ENCODE peak calls at places on chromosome 21, in nine cellular contexts. G, N, T, B, W, D, S, M and L are unnamed samples.

GRCh38 chr21:34795152-34796141 is 126.7 kb downstream of the CLIC6 start:
- DNase-seq in B (peak), T (no peak), N (peak), M (no peak), W (peak), S (no peak), D (no peak), G (peak), L (peak)

GRCh38 chr21:35172231-35172630 is 123.1 kb upstream of the RUNX1 start:
- DNase-seq in S (no peak), M (no peak), W (no peak), N (no peak), D (no peak), G (no peak), T (no peak), B (no peak), L (no peak)

GRCh38 chr21:38472709-38473108 is 25.6 kb downstream of the ERG start:
- DNase-seq in W (no peak), S (no peak), B (no peak), D (no peak), T (no peak), M (no peak), N (no peak), G (no peak), L (no peak)

GRCh38 chr21:15627823-15628222 is 102.0 kb upstream of the USP25 start:
- DNase-seq in B (no peak), D (no peak), W (no peak), S (no peak), M (no peak), G (no peak), T (no peak), N (no peak), L (no peak)

GRCh38 chr21:14482165-14482564 is 64.0 kb downstream of the SAMSN1 start:
- DNase-seq in D (no peak), G (no peak), B (no peak), S (no peak), T (no peak), W (no peak), N (no peak), M (no peak), L (no peak)

GRCh38 chr21:28937737-28938136 is 54.9 kb downstream of the LTN1 start:
- DNase-seq in W (no peak), N (no peak), B (no peak), D (no peak), T (no peak), S (no peak), M (no peak), G (no peak), L (no peak)

GRCh38 chr21:32472890-32473765 is 60.6 kb downstream of the EVA1C start:
- DNase-seq in G (no peak), N (no peak), W (no peak), D (no peak), T (no peak), B (no peak), M (no peak), S (no peak), L (no peak)

GRCh38 chr21:42164064-42164789 is 54.7 kb upstream of the ABCG1 start:
- DNase-seq in G (peak), W (no peak), D (no peak), N (peak), M (peak), S (no peak), T (no peak), B (peak), L (no peak)

GRCh38 chr21:27476696-27477095 is 509.8 kb upstream of the ADAMTS5 start:
- DNase-seq in N (no peak), M (no peak), B (no peak), D (peak), G (peak), S (no peak), W (no peak), T (no peak), L (peak)

GRCh38 chr21:28333455-28334108 is 659.1 kb downstream of the LTN1 start:
- DNase-seq in D (no peak), G (peak), M (no peak), N (no peak), S (no peak), T (no peak), W (no peak), B (no peak), L (peak)

GRCh38 chr21:39037807-39038405 is 145.3 kb downstream of the PSMG1 start:
- DNase-seq in W (no peak), D (no peak), S (no peak), G (peak), N (no peak), B (no peak), M (peak), T (no peak), L (no peak)

GRCh38 chr21:31366825-31367224 is 22.8 kb upstream of the TIAM1 start:
- DNase-seq in N (no peak), S (no peak), D (no peak), W (no peak), G (peak), T (no peak), M (no peak), B (no peak), L (peak)

GRCh38 chr21:27759091-27759659 is 792.3 kb upstream of the ADAMTS5 start:
- DNase-seq in B (peak), N (peak), S (no peak), W (no peak), T (no peak), G (peak), M (no peak), D (no peak), L (no peak)

GRCh38 chr21:45607021-45607921 is 36.3 kb upstream of the PCBP3 start:
- DNase-seq in N (no peak), G (peak), T (no peak), D (no peak), S (no peak), W (no peak), M (no peak), B (no peak), L (no peak)

GRCh38 chr21:36135391-36136094 is 664 bp downstream of the CBR3 start:
- DNase-seq in S (peak), G (peak), W (peak), T (peak), N (peak), B (peak), D (no peak), M (peak), L (peak)

GRCh38 chr21:33403786-33404571 is 766 bp downstream of the IFNGR2 start:
- DNase-seq in T (no peak), G (peak), S (no peak), B (peak), W (no peak), D (peak), M (peak), N (peak), L (peak)

GRCh38 chr21:38766987-38767722 is 38.6 kb upstream of the ETS2 start:
- DNase-seq in T (no peak), D (no peak), B (no peak), N (peak), W (no peak), G (peak), S (peak), M (no peak), L (no peak)